ENCODE peak calls at places on chromosomes 6 and 20, in six cellular contexts. One of them, this sample, is unnamed.

GRCh38 chr20:24933266-24933908 is 15.7 kb upstream of the CST7 start:
- DNase-seq in T-helper 2 cell: no peak
- DNase-seq in hypothalamus: no peak
- DNase-seq in NAMALWA: no peak
- DNase-seq in T1000: no peak
- DNase-seq in EH: no peak
- DNase-seq in this sample: no peak

GRCh38 chr6:159727717-159728440 is 573 bp downstream of the WTAP start:
- DNase-seq in T1000: no peak
- DNase-seq in T-helper 2 cell: no peak
- DNase-seq in NAMALWA: peak; percentile 58
- DNase-seq in EH: peak; percentile 55
- DNase-seq in hypothalamus: no peak
- DNase-seq in this sample: peak; percentile 35

GRCh38 chr6:13355043-13355945 is 27.0 kb upstream of the TBC1D7 start:
- DNase-seq in EH: peak; percentile 98
- DNase-seq in T1000: peak; percentile 17
- DNase-seq in T-helper 2 cell: no peak
- DNase-seq in NAMALWA: no peak
- DNase-seq in hypothalamus: no peak
- DNase-seq in this sample: peak; percentile 98

GRCh38 chr20:18276821-18277220 is 11.5 kb upstream of the ZNF133 start:
- DNase-seq in NAMALWA: peak; percentile 68
- DNase-seq in T-helper 2 cell: peak; percentile 26
- DNase-seq in hypothalamus: peak; percentile 22
- DNase-seq in EH: peak; percentile 68
- DNase-seq in T1000: no peak
- DNase-seq in this sample: peak; percentile 76

GRCh38 chr6:16851758-16852157 is 90.5 kb upstream of the ATXN1 start:
- DNase-seq in hypothalamus: no peak
- DNase-seq in EH: peak; percentile 24
- DNase-seq in T-helper 2 cell: no peak
- DNase-seq in T1000: no peak
- DNase-seq in NAMALWA: peak; percentile 7
- DNase-seq in this sample: peak; percentile 30

GRCh38 chr6:91087864-91088263 is 501.0 kb upstream of the MAP3K7 start:
- DNase-seq in hypothalamus: no peak
- DNase-seq in T1000: no peak
- DNase-seq in NAMALWA: no peak
- DNase-seq in EH: no peak
- DNase-seq in T-helper 2 cell: no peak
- DNase-seq in this sample: no peak

GRCh38 chr20:44911264-44911921 is 1.5 kb downstream of the PABPC1L start:
- DNase-seq in EH: peak; percentile 65
- DNase-seq in T1000: peak; percentile 42
- DNase-seq in T-helper 2 cell: peak; percentile 29
- DNase-seq in hypothalamus: no peak
- DNase-seq in NAMALWA: peak; percentile 67
- DNase-seq in this sample: peak; percentile 54

GRCh38 chr20:32992015-32992641 is 12.1 kb downstream of the SUN5 start:
- DNase-seq in EH: no peak
- DNase-seq in hypothalamus: no peak
- DNase-seq in NAMALWA: no peak
- DNase-seq in T1000: no peak
- DNase-seq in T-helper 2 cell: no peak
- DNase-seq in this sample: no peak

GRCh38 chr6:128493877-128494276 is 26.5 kb downstream of the PTPRK start:
- DNase-seq in EH: no peak
- DNase-seq in T1000: no peak
- DNase-seq in NAMALWA: no peak
- DNase-seq in T-helper 2 cell: no peak
- DNase-seq in hypothalamus: no peak
- DNase-seq in this sample: no peak

GRCh38 chr20:549720-550496 is 6.3 kb upstream of the CSNK2A1 start:
- DNase-seq in T-helper 2 cell: no peak
- DNase-seq in hypothalamus: no peak
- DNase-seq in NAMALWA: peak; percentile 24
- DNase-seq in T1000: no peak
- DNase-seq in EH: no peak
- DNase-seq in this sample: no peak

GRCh38 chr6:132218063-132218696 is 183.1 kb downstream of the MOXD1 start:
- DNase-seq in hypothalamus: no peak
- DNase-seq in EH: peak; percentile 63
- DNase-seq in T1000: no peak
- DNase-seq in NAMALWA: peak; percentile 52
- DNase-seq in T-helper 2 cell: no peak
- DNase-seq in this sample: peak; percentile 67

GRCh38 chr6:33014841-33015634 is 5.6 kb upstream of the HLA-DOA start:
- DNase-seq in NAMALWA: peak; percentile 91
- DNase-seq in hypothalamus: no peak
- DNase-seq in T1000: peak; percentile 4
- DNase-seq in T-helper 2 cell: no peak
- DNase-seq in EH: peak; percentile 82
- DNase-seq in this sample: peak; percentile 93

GRCh38 chr20:4985658-4986057 is 15.7 kb downstream of the SLC23A2 start:
- DNase-seq in hypothalamus: no peak
- DNase-seq in EH: peak; percentile 32
- DNase-seq in T1000: no peak
- DNase-seq in T-helper 2 cell: no peak
- DNase-seq in NAMALWA: peak; percentile 78
- DNase-seq in this sample: no peak

GRCh38 chr6:33336495-33336894 is 19.0 kb upstream of the ZBTB22 start:
- DNase-seq in NAMALWA: no peak
- DNase-seq in T-helper 2 cell: no peak
- DNase-seq in T1000: no peak
- DNase-seq in EH: no peak
- DNase-seq in hypothalamus: no peak
- DNase-seq in this sample: no peak

GRCh38 chr6:128600397-128600951 is 80.1 kb upstream of the PTPRK start:
- DNase-seq in NAMALWA: no peak
- DNase-seq in EH: peak; percentile 97
- DNase-seq in hypothalamus: no peak
- DNase-seq in T-helper 2 cell: no peak
- DNase-seq in T1000: peak; percentile 21
- DNase-seq in this sample: peak; percentile 90

GRCh38 chr6:145892026-145892425 is 72.1 kb downstream of the SHPRH start:
- DNase-seq in T-helper 2 cell: no peak
- DNase-seq in T1000: no peak
- DNase-seq in NAMALWA: no peak
- DNase-seq in EH: no peak
- DNase-seq in hypothalamus: no peak
- DNase-seq in this sample: no peak

GRCh38 chr6:43496370-43497128 is 13.6 kb downstream of the LRRC73 start:
- DNase-seq in hypothalamus: no peak
- DNase-seq in T-helper 2 cell: no peak
- DNase-seq in T1000: peak; percentile 55
- DNase-seq in EH: peak; percentile 79
- DNase-seq in NAMALWA: peak; percentile 41
- DNase-seq in this sample: peak; percentile 45

GRCh38 chr20:49675368-49676151 is 38.1 kb downstream of the B4GALT5 start:
- DNase-seq in EH: peak; percentile 53
- DNase-seq in T1000: no peak
- DNase-seq in hypothalamus: no peak
- DNase-seq in T-helper 2 cell: no peak
- DNase-seq in NAMALWA: no peak
- DNase-seq in this sample: no peak

GRCh38 chr6:125974214-125974866 is 12.0 kb upstream of the TRMT11 start:
- DNase-seq in NAMALWA: peak; percentile 84
- DNase-seq in hypothalamus: no peak
- DNase-seq in T1000: no peak
- DNase-seq in EH: peak; percentile 62
- DNase-seq in T-helper 2 cell: no peak
- DNase-seq in this sample: peak; percentile 86

GRCh38 chr20:20743511-20744169 is 31.2 kb upstream of the RALGAPA2 start:
- DNase-seq in EH: no peak
- DNase-seq in T-helper 2 cell: no peak
- DNase-seq in T1000: no peak
- DNase-seq in NAMALWA: no peak
- DNase-seq in hypothalamus: peak; percentile 53
- DNase-seq in this sample: peak; percentile 24

GRCh38 chr20:38170914-38171300 is 5.8 kb upstream of the TGM2 start:
- DNase-seq in NAMALWA: no peak
- DNase-seq in EH: no peak
- DNase-seq in T1000: no peak
- DNase-seq in T-helper 2 cell: no peak
- DNase-seq in hypothalamus: no peak
- DNase-seq in this sample: no peak

GRCh38 chr6:83083476-83083875 is 16.0 kb downstream of the DOP1A start:
- DNase-seq in NAMALWA: no peak
- DNase-seq in T-helper 2 cell: no peak
- DNase-seq in hypothalamus: no peak
- DNase-seq in T1000: no peak
- DNase-seq in EH: peak; percentile 5
- DNase-seq in this sample: no peak

GRCh38 chr20:34891166-34892062 is 15.0 kb downstream of the ACSS2 start:
- DNase-seq in T-helper 2 cell: no peak
- DNase-seq in T1000: no peak
- DNase-seq in NAMALWA: no peak
- DNase-seq in hypothalamus: no peak
- DNase-seq in EH: peak; percentile 73
- DNase-seq in this sample: peak; percentile 83

GRCh38 chr6:69631552-69632346 is 165.1 kb downstream of the LMBRD1 start:
- DNase-seq in EH: no peak
- DNase-seq in T-helper 2 cell: no peak
- DNase-seq in T1000: no peak
- DNase-seq in hypothalamus: no peak
- DNase-seq in NAMALWA: no peak
- DNase-seq in this sample: no peak

GRCh38 chr6:107323133-107323785 is 136.1 kb downstream of the PDSS2 start:
- DNase-seq in hypothalamus: no peak
- DNase-seq in T1000: no peak
- DNase-seq in EH: peak; percentile 64
- DNase-seq in NAMALWA: no peak
- DNase-seq in T-helper 2 cell: no peak
- DNase-seq in this sample: no peak

GRCh38 chr6:19749722-19750121 is 87.4 kb upstream of the ID4 start:
- DNase-seq in hypothalamus: no peak
- DNase-seq in EH: no peak
- DNase-seq in T1000: no peak
- DNase-seq in T-helper 2 cell: no peak
- DNase-seq in NAMALWA: no peak
- DNase-seq in this sample: no peak

GRCh38 chr20:51712501-51713212 is 55.5 kb downstream of the ATP9A start:
- DNase-seq in EH: peak; percentile 37
- DNase-seq in NAMALWA: no peak
- DNase-seq in T1000: no peak
- DNase-seq in T-helper 2 cell: no peak
- DNase-seq in hypothalamus: no peak
- DNase-seq in this sample: peak; percentile 15

GRCh38 chr20:909641-910040 is 6.5 kb downstream of the ANGPT4 start:
- DNase-seq in NAMALWA: no peak
- DNase-seq in T-helper 2 cell: no peak
- DNase-seq in T1000: no peak
- DNase-seq in EH: no peak
- DNase-seq in hypothalamus: no peak
- DNase-seq in this sample: no peak

GRCh38 chr6:31138982-31139381 is at the start of gene PSORS1C2:
- DNase-seq in T1000: no peak
- DNase-seq in EH: no peak
- DNase-seq in T-helper 2 cell: no peak
- DNase-seq in hypothalamus: no peak
- DNase-seq in NAMALWA: no peak
- DNase-seq in this sample: no peak

GRCh38 chr6:100946711-100947110 is 65.6 kb upstream of the ASCC3 start:
- DNase-seq in T1000: no peak
- DNase-seq in EH: no peak
- DNase-seq in hypothalamus: no peak
- DNase-seq in T-helper 2 cell: no peak
- DNase-seq in NAMALWA: no peak
- DNase-seq in this sample: no peak

GRCh38 chr6:129490551-129491245 is 219.3 kb downstream of the ARHGAP18 start:
- DNase-seq in T1000: no peak
- DNase-seq in EH: peak; percentile 97
- DNase-seq in NAMALWA: peak; percentile 69
- DNase-seq in hypothalamus: no peak
- DNase-seq in T-helper 2 cell: peak; percentile 34
- DNase-seq in this sample: peak; percentile 97

GRCh38 chr6:128508588-128509296 is 11.7 kb downstream of the PTPRK start:
- DNase-seq in NAMALWA: no peak
- DNase-seq in T1000: peak; percentile 29
- DNase-seq in T-helper 2 cell: no peak
- DNase-seq in hypothalamus: no peak
- DNase-seq in EH: peak; percentile 94
- DNase-seq in this sample: peak; percentile 89

GRCh38 chr6:28923318-28924102 is at the start of gene TRIM27:
- DNase-seq in T1000: peak; percentile 81
- DNase-seq in T-helper 2 cell: peak; percentile 66
- DNase-seq in hypothalamus: peak; percentile 73
- DNase-seq in EH: peak; percentile 90
- DNase-seq in NAMALWA: peak; percentile 85
- DNase-seq in this sample: peak; percentile 72

GRCh38 chr20:17533396-17533795 is 2.2 kb upstream of the BFSP1 start:
- DNase-seq in T-helper 2 cell: no peak
- DNase-seq in T1000: no peak
- DNase-seq in NAMALWA: peak; percentile 54
- DNase-seq in EH: peak; percentile 80
- DNase-seq in hypothalamus: no peak
- DNase-seq in this sample: peak; percentile 64

This sample was measured in fibroblast of the aortic adventitia.